ENCODE peak calls at places on chromosomes 16 and 17, in five cellular contexts. W is uterus, Z is AG09319, L is astrocyte of the spinal cord, B is stomach. E is an unnamed sample.

GRCh38 chr16:8512941-8513624 is 77.2 kb downstream of the TMEM114 start:
- DNase-seq in W (no peak), Z (no peak), L (no peak), B (no peak), E (no peak)

GRCh38 chr16:85104821-85105391 is 7.4 kb downstream of the CIBAR2 start:
- DNase-seq in W (no peak), Z (no peak), L (no peak), B (no peak), E (no peak)

GRCh38 chr16:15777533-15778203 is 79.2 kb downstream of the MYH11 start:
- DNase-seq in W (no peak), Z (no peak), L (peak; percentile 49), B (no peak), E (peak; percentile 18)

GRCh38 chr16:7722761-7723160 is 390.1 kb downstream of the RBFOX1 start:
- DNase-seq in W (no peak), Z (no peak), L (no peak), B (no peak), E (no peak)

GRCh38 chr17:74176546-74177001 is 26.9 kb upstream of the RPL38 start:
- DNase-seq in W (peak; percentile 42), Z (peak; percentile 14), L (peak; percentile 57), B (peak; percentile 63), E (peak; percentile 77)

GRCh38 chr16:69485816-69486215 is 61.4 kb downstream of the CYB5B start:
- DNase-seq in W (no peak), Z (no peak), L (no peak), B (no peak), E (no peak)

GRCh38 chr17:49497147-49498036 is 2.3 kb downstream of the NGFR start:
- DNase-seq in W (peak; percentile 55), Z (no peak), L (peak; percentile 18), B (no peak), E (peak; percentile 88)

GRCh38 chr16:28130099-28131088 is 66.9 kb upstream of the GSG1L start:
- DNase-seq in W (no peak), Z (peak; percentile 20), L (peak; percentile 12), B (no peak), E (no peak)

GRCh38 chr16:70159355-70160348 is 13.9 kb upstream of the CLEC18C start:
- DNase-seq in W (no peak), Z (no peak), L (peak; percentile 44), B (no peak), E (no peak)

GRCh38 chr17:79935197-79935844 is 96.1 kb upstream of the CBX4 start:
- DNase-seq in W (no peak), Z (no peak), L (no peak), B (no peak), E (no peak)

GRCh38 chr17:77420804-77421634 is 280.2 kb downstream of the SEC14L1 start:
- DNase-seq in W (peak; percentile 84), Z (peak; percentile 67), L (peak; percentile 92), B (no peak), E (peak; percentile 69)

GRCh38 chr17:35089846-35090193 is 26.3 kb upstream of the RFFL start:
- DNase-seq in W (no peak), Z (no peak), L (peak; percentile 32), B (no peak), E (no peak)

GRCh38 chr17:78341559-78342437 is 18.1 kb downstream of the SOCS3 start:
- DNase-seq in W (peak; percentile 87), Z (no peak), L (peak; percentile 85), B (peak; percentile 79), E (peak; percentile 83)

GRCh38 chr16:47581114-47581513 is 120.0 kb downstream of the PHKB start:
- DNase-seq in W (no peak), Z (no peak), L (no peak), B (no peak), E (no peak)

GRCh38 chr16:79444522-79445040 is 156.0 kb downstream of the MAF start:
- DNase-seq in W (no peak), Z (no peak), L (no peak), B (no peak), E (no peak)

GRCh38 chr17:17125136-17126084 is 80.7 kb downstream of the PLD6 start:
- DNase-seq in W (no peak), Z (no peak), L (peak; percentile 29), B (no peak), E (no peak)

GRCh38 chr16:71467810-71468209 is 5.8 kb upstream of the ZNF23 start:
- DNase-seq in W (no peak), Z (no peak), L (peak; percentile 38), B (no peak), E (peak; percentile 83)

GRCh38 chr17:74606050-74606449 is 14.0 kb upstream of the CD300LD start:
- DNase-seq in W (no peak), Z (no peak), L (no peak), B (no peak), E (no peak)

GRCh38 chr16:11913425-11914079 is 2.2 kb downstream of the GSPT1 start:
- DNase-seq in W (no peak), Z (no peak), L (no peak), B (no peak), E (no peak)

GRCh38 chr17:75131278-75132017 is at the start of gene NT5C:
- DNase-seq in W (peak; percentile 83), Z (no peak), L (peak; percentile 78), B (peak; percentile 82), E (peak; percentile 92)

GRCh38 chr16:67930678-67931211 is 917 bp downstream of the CTRL start:
- DNase-seq in W (no peak), Z (no peak), L (no peak), B (no peak), E (no peak)

DNA sequence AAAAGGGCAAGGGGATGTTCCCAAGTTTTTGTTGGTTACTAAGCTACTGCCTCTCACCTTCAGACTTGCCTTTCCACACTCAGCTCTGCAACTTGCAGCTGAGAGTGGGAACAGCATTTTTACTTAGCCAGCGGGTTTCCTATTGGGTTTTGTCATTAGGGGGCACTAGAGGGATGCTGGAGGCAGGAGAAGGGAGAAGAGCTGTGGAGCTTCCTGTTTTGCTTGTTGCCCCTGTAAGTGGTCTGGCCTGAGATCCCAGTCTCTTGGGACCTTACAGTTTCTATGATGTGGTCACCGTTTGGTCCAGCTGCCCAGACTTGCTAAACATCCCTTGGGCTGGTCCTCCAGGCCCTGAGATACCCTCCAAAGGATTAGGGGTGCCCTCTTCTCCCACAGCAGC is 209.6 kb upstream of the NLRP1 start:
- DNase-seq in W (no peak), Z (no peak), L (peak; percentile 11), B (no peak), E (no peak)
- TF ChIP-seq CTCF in W (no peak), Z (no peak), L (peak; percentile 43), B (no peak), E (peak; percentile 27)

GRCh38 chr16:77406680-77407079 is 28.2 kb downstream of the ADAMTS18 start:
- DNase-seq in W (no peak), Z (no peak), L (peak; percentile 18), B (no peak), E (no peak)
- TF ChIP-seq CTCF in W (no peak), Z (peak; percentile 49), L (peak; percentile 49), B (no peak), E (no peak)

DNA sequence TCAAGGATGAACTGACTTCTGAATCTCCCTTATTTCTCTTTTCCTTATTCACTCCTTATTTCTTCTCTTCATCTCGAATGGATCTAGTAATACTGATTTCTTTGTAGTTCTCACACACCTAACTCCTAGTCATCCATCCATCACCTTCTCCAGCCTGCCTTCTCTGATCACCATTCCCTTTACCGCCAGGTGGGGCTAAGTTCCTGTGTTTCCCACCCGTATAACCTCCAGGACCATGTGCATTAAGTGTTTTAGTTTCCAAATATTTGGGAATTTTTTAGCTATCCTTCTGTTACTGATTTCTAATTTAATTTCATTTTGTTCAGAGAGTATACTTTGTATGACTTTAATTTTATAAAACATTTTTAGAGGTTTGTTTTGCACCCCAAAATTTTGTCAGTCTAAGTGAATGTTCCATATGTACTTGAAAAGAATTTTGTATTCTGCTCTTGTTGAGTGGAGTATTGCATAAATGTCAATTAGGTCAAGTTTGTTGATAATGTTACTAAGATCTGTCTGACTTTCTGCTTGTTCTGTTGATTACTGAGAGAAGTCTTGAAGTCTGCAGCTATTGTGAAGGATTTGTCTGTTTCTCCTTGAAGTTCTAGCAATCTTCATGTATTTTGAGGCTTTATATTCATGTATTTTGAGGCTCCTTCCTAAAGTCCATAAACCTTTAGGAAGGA is 8.8 kb downstream of the BPTF start:
- DNase-seq in W (no peak), Z (no peak), L (no peak), B (no peak), E (no peak)
- TF ChIP-seq CTCF in W (no peak), Z (no peak), L (no peak), B (no peak), E (peak; percentile 13)

DNA sequence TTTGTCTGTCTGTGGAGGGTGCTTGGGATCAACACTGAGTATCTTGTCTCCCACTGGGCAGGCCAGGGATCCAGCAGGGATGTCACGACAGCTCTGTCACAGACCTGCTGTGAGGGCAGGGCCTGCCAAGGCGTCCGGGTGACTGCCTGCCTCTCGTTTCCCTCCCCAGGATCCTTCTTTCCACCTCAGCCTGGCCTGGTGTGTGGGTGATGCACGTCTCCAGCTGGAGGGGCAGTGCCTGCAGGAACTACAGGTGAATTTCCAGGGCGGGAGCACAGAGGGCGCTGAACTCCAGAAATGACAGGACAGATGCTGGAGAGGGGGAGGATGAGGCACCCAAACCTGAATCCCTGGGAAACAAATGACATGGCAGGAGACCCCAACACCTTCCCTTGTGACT is 6.8 kb upstream of the MMP15 start:
- DNase-seq in W (no peak), Z (no peak), L (no peak), B (no peak), E (no peak)
- TF ChIP-seq CTCF in W (no peak), Z (no peak), L (no peak), B (no peak), E (no peak)

GRCh38 chr16:14015461-14015860 is 55.7 kb upstream of the MRTFB start:
- DNase-seq in W (no peak), Z (no peak), L (no peak), B (no peak), E (no peak)
- TF ChIP-seq CTCF in W (no peak), Z (no peak), L (no peak), B (no peak), E (no peak)

GRCh38 chr17:1713878-1714487 is 3.8 kb upstream of the TLCD2 start:
- DNase-seq in W (peak; percentile 51), Z (no peak), L (no peak), B (peak; percentile 54), E (peak; percentile 63)
- TF ChIP-seq CTCF in W (peak; percentile 61), Z (peak; percentile 26), L (peak; percentile 45), B (no peak), E (peak; percentile 46)

GRCh38 chr17:5780476-5780875 is 196.2 kb upstream of the NLRP1 start:
- DNase-seq in W (no peak), Z (no peak), L (peak; percentile 79), B (no peak), E (no peak)
- TF ChIP-seq CTCF in W (no peak), Z (no peak), L (peak; percentile 14), B (no peak), E (no peak)

E was measured in nephron progenitor cell.